ENCODE peak calls at places on chromosomes 16 and 17, in ten cellular contexts. K is HepG2; L is transverse colon; M is neural progenitor cell; O is CD8-positive, alpha-beta memory T cell; Z is brain microvascular endothelial cell; E is breast epithelium; Y is right atrium auricular region; R is CD4-positive, CD25-positive, alpha-beta regulatory T cell; H is BJ. D is an unnamed sample.

GRCh38 chr16:55613578-55614333 is 42.0 kb upstream of the SLC6A2 start:
- DNase-seq in K (no peak), L (no peak), M (no peak), O (no peak), Z (no peak), E (no peak), Y (no peak), R (no peak), H (no peak), D (no peak)

GRCh38 chr17:75238684-75239191 is 22.7 kb downstream of the GGA3 start:
- DNase-seq in K (peak; percentile 74), L (peak; percentile 61), M (peak; percentile 80), O (peak; percentile 48), Z (peak; percentile 39), E (no peak), Y (no peak), R (peak; percentile 62), H (no peak), D (peak; percentile 25)

GRCh38 chr17:1931759-1932579 is 93.2 kb downstream of the RTN4RL1 start:
- DNase-seq in K (peak; percentile 56), L (peak; percentile 25), M (peak; percentile 92), O (no peak), Z (no peak), E (peak; percentile 63), Y (no peak), R (no peak), H (no peak), D (peak; percentile 25)

GRCh38 chr17:82752371-82753200 is 721 bp downstream of the TBCD start:
- DNase-seq in K (no peak), L (peak; percentile 39), M (peak; percentile 53), O (no peak), Z (no peak), E (no peak), Y (no peak), R (no peak), H (no peak), D (no peak)

GRCh38 chr17:57956311-57957119 is 1.3 kb upstream of the CUEDC1 start:
- DNase-seq in K (no peak), L (no peak), M (no peak), O (peak; percentile 64), Z (no peak), E (peak; percentile 41), Y (no peak), R (peak; percentile 31), H (no peak), D (no peak)

GRCh38 chr16:54242199-54242598 is 44.4 kb downstream of the IRX3 start:
- DNase-seq in K (peak; percentile 53), L (no peak), M (peak; percentile 71), O (no peak), Z (no peak), E (no peak), Y (peak; percentile 23), R (no peak), H (no peak), D (no peak)

GRCh38 chr16:56631197-56631596 is 1.3 kb upstream of the MT1M start:
- DNase-seq in K (no peak), L (no peak), M (no peak), O (no peak), Z (no peak), E (no peak), Y (no peak), R (no peak), H (no peak), D (no peak)

GRCh38 chr16:8858994-8859912 is 9.6 kb downstream of the CARHSP1 start:
- DNase-seq in K (no peak), L (no peak), M (no peak), O (no peak), Z (no peak), E (no peak), Y (no peak), R (no peak), H (no peak), D (no peak)

GRCh38 chr17:31462261-31462660 is 70.8 kb downstream of the RAB11FIP4 start:
- DNase-seq in K (no peak), L (no peak), M (no peak), O (no peak), Z (no peak), E (no peak), Y (no peak), R (no peak), H (no peak), D (no peak)

GRCh38 chr16:50909831-50910697 is 168.2 kb downstream of the CYLD start:
- DNase-seq in K (no peak), L (no peak), M (no peak), O (no peak), Z (no peak), E (no peak), Y (no peak), R (no peak), H (no peak), D (no peak)

GRCh38 chr17:29709861-29710849 is 87.4 kb upstream of the CORO6 start:
- DNase-seq in K (no peak), L (no peak), M (no peak), O (no peak), Z (no peak), E (no peak), Y (no peak), R (no peak), H (no peak), D (no peak)

GRCh38 chr17:34314279-34314678 is 5.0 kb upstream of the CCL8 start:
- DNase-seq in K (no peak), L (no peak), M (no peak), O (no peak), Z (no peak), E (no peak), Y (peak; percentile 59), R (no peak), H (peak; percentile 31), D (no peak)

GRCh38 chr17:38912221-38912813 is 13.1 kb upstream of the LASP1NB start:
- DNase-seq in K (no peak), L (peak; percentile 50), M (no peak), O (no peak), Z (no peak), E (peak; percentile 47), Y (no peak), R (no peak), H (no peak), D (no peak)

DNA sequence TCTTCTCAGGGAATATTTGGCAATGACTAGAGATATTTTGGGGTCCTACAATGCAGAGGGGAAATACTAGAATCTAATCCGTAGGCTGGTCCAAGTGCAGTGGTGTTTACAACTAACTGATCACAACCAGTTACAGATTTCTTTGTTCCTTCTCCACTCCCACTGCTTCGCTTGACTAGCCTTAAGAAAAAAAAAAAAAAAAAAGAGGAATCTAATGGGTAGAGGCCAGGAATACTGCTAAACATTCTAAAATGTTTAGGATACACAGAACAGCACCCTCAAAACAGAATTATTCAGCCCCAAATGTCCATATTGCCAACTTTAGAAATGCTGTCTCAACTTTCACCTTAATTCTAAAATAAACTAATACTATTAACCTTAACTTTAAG is 49.0 kb upstream of the SKAP1 start:
- DNase-seq in K (no peak), L (no peak), M (no peak), O (no peak), Z (no peak), E (no peak), Y (no peak), R (no peak), H (no peak), D (no peak)
- H3K27me3 ChIP-seq in K (peaks cover 3% of the 10 kb centered on the region), L (no peaks in the 10 kb centered on the region), M (no peaks in the 10 kb centered on the region), O (no peaks in the 10 kb centered on the region), Z (no peaks in the 10 kb centered on the region), E (peaks cover 3% of the 10 kb centered on the region), Y (no peaks in the 10 kb centered on the region), R (no peaks in the 10 kb centered on the region), H (no peaks in the 10 kb centered on the region), D (no peaks in the 10 kb centered on the region)

DNA sequence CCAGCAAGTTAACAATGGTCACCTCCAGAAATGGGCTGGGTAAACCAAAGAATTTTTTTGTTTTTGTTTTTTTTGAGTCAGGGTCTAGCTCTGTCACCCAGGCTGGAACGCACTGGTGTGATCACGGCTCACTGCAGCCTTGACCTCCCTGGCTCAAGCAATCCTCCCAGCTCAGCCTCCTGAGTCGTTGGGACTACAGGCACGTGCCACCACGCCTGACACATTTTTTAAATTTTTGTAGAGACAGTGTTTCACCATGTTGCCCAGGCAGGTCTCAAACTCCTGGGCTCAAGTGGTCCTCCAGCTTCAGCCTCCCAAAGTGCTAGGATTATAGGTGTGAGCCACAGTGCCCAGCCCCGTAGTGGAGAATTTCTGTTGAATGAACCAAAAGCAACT is 1.7 kb downstream of the SPSB3 start:
- DNase-seq in K (no peak), L (no peak), M (no peak), O (no peak), Z (no peak), E (no peak), Y (no peak), R (no peak), H (no peak), D (no peak)
- H3K4me3 ChIP-seq in K (no peak overlapping the region), L (no peak overlapping the region), M (no peak overlapping the region), O (no peak overlapping the region), Z (no peak overlapping the region), E (peak overlapping the region; percentile 96), Y (no peak overlapping the region), R (no peak overlapping the region), H (no peak overlapping the region), D (no peak overlapping the region)

DNA sequence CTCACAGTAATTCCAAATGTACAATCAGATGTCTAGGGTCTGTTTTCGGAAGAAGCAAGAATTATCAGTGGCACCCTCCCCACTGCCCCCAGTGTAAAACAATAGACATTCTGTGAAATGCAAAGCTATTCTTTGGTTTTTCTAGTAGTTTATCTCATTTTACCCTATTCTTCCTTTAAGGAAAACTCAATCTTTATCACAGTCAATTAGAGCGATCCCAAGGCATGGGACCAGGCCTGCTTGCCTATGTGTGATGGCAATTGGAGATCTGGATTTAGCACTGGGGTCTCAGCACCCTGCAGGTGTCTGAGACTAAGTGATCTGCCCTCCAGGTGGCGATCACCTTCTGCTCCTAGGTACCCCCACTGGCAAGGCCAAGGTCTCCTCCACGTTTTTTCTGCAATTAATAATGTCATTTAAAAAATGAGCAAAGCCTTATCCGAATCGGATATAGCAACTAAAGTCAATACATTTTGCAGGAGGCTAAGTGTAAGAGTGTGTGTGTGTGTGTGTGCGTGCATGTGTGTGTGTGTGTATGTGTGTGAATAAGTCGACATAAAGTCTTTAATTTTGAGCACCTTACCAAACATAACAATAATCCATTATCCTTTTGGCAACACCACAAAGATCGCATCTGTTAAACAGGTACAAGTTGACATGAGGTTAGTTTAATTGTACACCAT is 59.7 kb downstream of the HLF start:
- DNase-seq in K (no peak), L (no peak), M (no peak), O (no peak), Z (no peak), E (no peak), Y (no peak), R (no peak), H (no peak), D (no peak)
- H3K36me3 ChIP-seq in K (peaks cover 21% of the 10 kb centered on the region), L (no peaks in the 10 kb centered on the region), M (no peaks in the 10 kb centered on the region), O (no peaks in the 10 kb centered on the region), Z (no peaks in the 10 kb centered on the region), E (no peaks in the 10 kb centered on the region), Y (peaks cover 4% of the 10 kb centered on the region), R (no peaks in the 10 kb centered on the region), H (no peaks in the 10 kb centered on the region), D (no peaks in the 10 kb centered on the region)

DNA sequence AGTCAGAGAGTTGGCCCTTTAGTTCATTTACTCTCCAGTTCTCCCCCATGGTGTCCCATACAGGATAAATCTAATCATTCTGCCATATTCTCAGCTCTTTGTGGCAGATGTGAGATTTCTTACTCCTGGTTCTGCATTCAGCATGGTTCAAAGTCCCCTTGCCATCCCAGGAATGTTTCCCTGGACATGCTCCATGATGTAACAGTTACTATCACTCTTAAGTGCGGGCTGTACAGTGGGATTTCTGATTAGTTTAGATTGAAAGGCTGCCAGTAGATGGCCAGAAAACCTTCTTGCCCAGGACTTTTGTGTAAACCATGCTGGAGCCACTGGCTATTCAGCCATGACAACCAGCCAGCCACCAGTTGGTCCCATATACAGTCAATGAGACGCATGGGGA is 10.4 kb downstream of the KRT37 start:
- DNase-seq in K (peak; percentile 56), L (no peak), M (no peak), O (no peak), Z (no peak), E (no peak), Y (no peak), R (no peak), H (no peak), D (no peak)
- H3K27me3 ChIP-seq in K (no peaks in the 10 kb centered on the region), L (no peaks in the 10 kb centered on the region), M (no peaks in the 10 kb centered on the region), O (no peaks in the 10 kb centered on the region), Z (no peaks in the 10 kb centered on the region), E (no peaks in the 10 kb centered on the region), Y (no peaks in the 10 kb centered on the region), R (no peaks in the 10 kb centered on the region), H (no peaks in the 10 kb centered on the region), D (no peaks in the 10 kb centered on the region)